ENCODE peak calls at places on chromosome 22, in nine cellular contexts. R, H, O, J, U, W, G, N and S are unnamed samples.
A peak's percentile ranks its signal among the peaks of the same experiment; 100 is the strongest.

GRCh38 chr22:23395476-23396361 is 184.4 kb downstream of the IGLL1 start:
- DNase-seq in J (peak; percentile 34), H (no peak), G (no peak), N (no peak), W (no peak), U (no peak), R (peak; percentile 45), O (no peak), S (peak; percentile 25)

GRCh38 chr22:41768420-41768819 is 32.1 kb upstream of the CCDC134 start:
- DNase-seq in W (no peak), H (peak; percentile 44), G (no peak), N (no peak), J (no peak), R (no peak), O (no peak), U (no peak), S (no peak)

GRCh38 chr22:31347251-31348008 is 1.3 kb upstream of the PATZ1 start:
- DNase-seq in R (peak; percentile 69), J (peak; percentile 75), W (peak; percentile 20), U (peak; percentile 71), N (peak; percentile 64), G (peak; percentile 81), H (peak; percentile 81), O (peak; percentile 73), S (peak; percentile 90)

GRCh38 chr22:30087611-30088010 is 7.3 kb downstream of the HORMAD2 start:
- DNase-seq in N (no peak), U (no peak), O (no peak), J (no peak), G (no peak), H (no peak), R (no peak), W (no peak), S (no peak)

GRCh38 chr22:22787805-22788459 is 99.7 kb upstream of the IGLL5 start:
- DNase-seq in R (peak; percentile 77), O (peak; percentile 49), W (peak; percentile 39), U (peak; percentile 31), J (peak; percentile 66), G (peak; percentile 78), H (peak; percentile 68), N (peak; percentile 41), S (peak; percentile 56)

GRCh38 chr22:36467946-36468345 is 13.5 kb downstream of the TXN2 start:
- DNase-seq in U (no peak), N (peak; percentile 73), O (peak; percentile 97), R (no peak), G (no peak), J (no peak), W (peak; percentile 33), H (peak; percentile 96), S (peak; percentile 68)

GRCh38 chr22:37077802-37078448 is 26.4 kb downstream of the KCTD17 start:
- DNase-seq in G (peak; percentile 96), J (peak; percentile 76), H (peak; percentile 66), U (no peak), O (peak; percentile 46), N (peak; percentile 52), R (no peak), W (peak; percentile 76), S (peak; percentile 95)

GRCh38 chr22:47837703-47838102 is 1075.3 kb downstream of the TBC1D22A start:
- DNase-seq in N (no peak), O (peak; percentile 28), J (no peak), G (peak; percentile 57), W (no peak), H (peak; percentile 12), U (no peak), R (no peak), S (no peak)

GRCh38 chr22:33853200-33854097 is 66.8 kb downstream of the LARGE1 start:
- DNase-seq in O (peak; percentile 81), J (peak; percentile 74), U (peak; percentile 80), H (peak; percentile 67), N (peak; percentile 70), G (no peak), R (peak; percentile 82), W (peak; percentile 39), S (peak; percentile 81)

GRCh38 chr22:48752451-48753380 is 1075.0 kb downstream of the BRD1 start:
- DNase-seq in W (no peak), G (peak; percentile 53), J (no peak), O (no peak), N (no peak), U (no peak), R (no peak), H (no peak), S (peak; percentile 67)

GRCh38 chr22:42078469-42079318 is 806 bp upstream of the SMDT1 start:
- DNase-seq in G (no peak), H (peak; percentile 24), N (no peak), J (peak; percentile 60), U (no peak), W (no peak), O (peak; percentile 42), R (no peak), S (no peak)

GRCh38 chr22:27175444-27175843 is 518.1 kb downstream of the MIAT start:
- DNase-seq in W (no peak), H (no peak), U (no peak), J (no peak), N (no peak), G (no peak), O (no peak), R (no peak), S (no peak)
- H3K27ac ChIP-seq in W (no peak overlapping the region), H (no peak overlapping the region), U (no peak overlapping the region), J (no peak overlapping the region), N (no peak overlapping the region), G (no peak overlapping the region), O (no peak overlapping the region), R (no peak overlapping the region), S (no peak overlapping the region)

GRCh38 chr22:49966041-49966715 is 5.6 kb downstream of the PIM3 start:
- DNase-seq in N (peak; percentile 17), H (no peak), W (no peak), O (no peak), G (peak; percentile 49), R (peak; percentile 72), J (no peak), U (peak; percentile 29), S (no peak)
- H3K4me1 ChIP-seq in N (peaks cover 68% of the 10 kb centered on the region), H (peaks cover 32% of the 10 kb centered on the region), W (peaks cover 49% of the 10 kb centered on the region), O (peaks cover 33% of the 10 kb centered on the region), G (peaks cover 13% of the 10 kb centered on the region), R (peaks cover 79% of the 10 kb centered on the region), J (peaks cover 80% of the 10 kb centered on the region), U (peaks cover 19% of the 10 kb centered on the region), S (peaks cover 88% of the 10 kb centered on the region)

GRCh38 chr22:46149493-46149997 is 781 bp upstream of the PPARA start:
- DNase-seq in H (peak; percentile 39), W (no peak), J (peak; percentile 73), R (peak; percentile 95), G (peak; percentile 84), N (peak; percentile 54), U (peak; percentile 79), O (no peak), S (peak; percentile 73)
- H3K27ac ChIP-seq in H (no peak overlapping the region), W (peak overlapping the region; percentile 69), J (peak overlapping the region; percentile 87), R (peak overlapping the region; percentile 97), G (no peak overlapping the region), N (peak overlapping the region; percentile 93), U (peak overlapping the region; percentile 95), O (no peak overlapping the region), S (peak overlapping the region; percentile 74)

GRCh38 chr22:19705181-19705934 is 8.9 kb upstream of the SEPTIN5 start:
- DNase-seq in G (peak; percentile 90), O (no peak), J (peak; percentile 32), U (no peak), H (no peak), N (no peak), W (no peak), R (no peak), S (peak; percentile 50)
- H3K4me1 ChIP-seq in G (peaks cover 19% of the 10 kb centered on the region), O (no peaks in the 10 kb centered on the region), J (no peaks in the 10 kb centered on the region), U (no peaks in the 10 kb centered on the region), H (no peaks in the 10 kb centered on the region), N (peaks cover 20% of the 10 kb centered on the region), W (no peaks in the 10 kb centered on the region), R (no peaks in the 10 kb centered on the region), S (no peaks in the 10 kb centered on the region)

DNA sequence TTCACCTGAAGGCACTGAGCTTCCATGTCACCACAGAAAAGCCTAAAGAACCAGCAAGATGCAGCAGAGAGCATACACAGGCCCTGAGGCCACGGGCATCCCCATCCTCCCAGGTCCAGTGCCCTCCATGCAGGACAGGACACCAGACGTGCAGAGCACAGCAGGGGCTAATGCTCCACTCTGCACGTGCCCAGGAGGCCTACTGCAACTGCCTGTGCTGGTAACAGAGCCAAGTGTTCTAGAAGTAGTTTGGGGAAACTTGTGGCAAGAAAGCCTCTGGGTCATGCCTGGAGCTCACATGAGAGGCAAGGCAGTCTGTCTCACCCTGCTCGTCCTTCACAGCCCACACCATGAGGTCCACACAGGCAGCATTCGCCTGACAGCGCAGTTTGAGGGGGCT is 30.7 kb downstream of the SERPIND1 start:
- DNase-seq in U (no peak), R (no peak), J (no peak), G (no peak), O (no peak), H (no peak), N (no peak), W (no peak), S (no peak)
- H3K27ac ChIP-seq in U (no peak overlapping the region), R (no peak overlapping the region), J (no peak overlapping the region), G (no peak overlapping the region), O (no peak overlapping the region), H (no peak overlapping the region), N (no peak overlapping the region), W (no peak overlapping the region), S (no peak overlapping the region)

GRCh38 chr22:19113429-19113828 is 8.8 kb downstream of the DGCR2 start:
- DNase-seq in G (no peak), U (no peak), N (no peak), O (no peak), H (no peak), R (no peak), W (no peak), J (no peak), S (peak; percentile 5)
- H3K4me1 ChIP-seq in G (peaks cover 8% of the 10 kb centered on the region), U (peaks cover 13% of the 10 kb centered on the region), N (peaks cover 84% of the 10 kb centered on the region), O (no peaks in the 10 kb centered on the region), H (no peaks in the 10 kb centered on the region), R (peaks cover 11% of the 10 kb centered on the region), W (peaks cover 15% of the 10 kb centered on the region), J (peaks cover 67% of the 10 kb centered on the region), S (peaks cover 78% of the 10 kb centered on the region)

GRCh38 chr22:43953988-43954771 is 1.1 kb upstream of the SAMM50 start:
- DNase-seq in J (no peak), G (no peak), N (no peak), R (no peak), U (no peak), H (no peak), W (no peak), O (no peak), S (no peak)
- H3K27ac ChIP-seq in J (no peak overlapping the region), G (no peak overlapping the region), N (peak overlapping the region; percentile 91), R (no peak overlapping the region), U (no peak overlapping the region), H (no peak overlapping the region), W (peak overlapping the region; percentile 80), O (peak overlapping the region; percentile 78), S (peak overlapping the region; percentile 92)